ENCODE peak calls at places on chromosomes 5 and 9, in six cellular contexts. One of them, this sample, is unnamed.

GRCh38 chr9:32986971-32987370 is 14.5 kb downstream of the APTX start:
- DNase-seq in epithelial cell of prostate: no peak
- DNase-seq in stimulated activated naive CD4-positive, alpha-beta T cell: no peak
- DNase-seq in RKO: peak; percentile 38
- DNase-seq in cardiac muscle cell: peak; percentile 21
- DNase-seq in Calu3: no peak
- DNase-seq in this sample: no peak

GRCh38 chr5:75156585-75156984 is 80.1 kb downstream of the ANKRD31 start:
- DNase-seq in epithelial cell of prostate: no peak
- DNase-seq in stimulated activated naive CD4-positive, alpha-beta T cell: no peak
- DNase-seq in RKO: peak; percentile 16
- DNase-seq in cardiac muscle cell: no peak
- DNase-seq in Calu3: peak; percentile 16
- DNase-seq in this sample: peak; percentile 15

GRCh38 chr5:72417333-72418062 is 89.7 kb downstream of the ZNF366 start:
- DNase-seq in epithelial cell of prostate: no peak
- DNase-seq in stimulated activated naive CD4-positive, alpha-beta T cell: no peak
- DNase-seq in RKO: no peak
- DNase-seq in cardiac muscle cell: no peak
- DNase-seq in Calu3: no peak
- DNase-seq in this sample: no peak

GRCh38 chr9:137240321-137240840 is 706 bp upstream of the TUBB4B start:
- DNase-seq in epithelial cell of prostate: no peak
- DNase-seq in stimulated activated naive CD4-positive, alpha-beta T cell: peak; percentile 73
- DNase-seq in RKO: peak; percentile 85
- DNase-seq in cardiac muscle cell: peak; percentile 84
- DNase-seq in Calu3: no peak
- DNase-seq in this sample: no peak

GRCh38 chr5:124546643-124547042 is 199.8 kb downstream of the ZNF608 start:
- DNase-seq in epithelial cell of prostate: no peak
- DNase-seq in stimulated activated naive CD4-positive, alpha-beta T cell: no peak
- DNase-seq in RKO: no peak
- DNase-seq in cardiac muscle cell: peak; percentile 58
- DNase-seq in Calu3: peak; percentile 15
- DNase-seq in this sample: no peak

GRCh38 chr9:138010861-138011260 is 133.3 kb downstream of the CACNA1B start:
- DNase-seq in epithelial cell of prostate: no peak
- DNase-seq in stimulated activated naive CD4-positive, alpha-beta T cell: no peak
- DNase-seq in RKO: no peak
- DNase-seq in cardiac muscle cell: no peak
- DNase-seq in Calu3: no peak
- DNase-seq in this sample: no peak

GRCh38 chr5:170791325-170791954 is 7.9 kb downstream of the GABRP start:
- DNase-seq in epithelial cell of prostate: peak; percentile 29
- DNase-seq in stimulated activated naive CD4-positive, alpha-beta T cell: no peak
- DNase-seq in RKO: peak; percentile 60
- DNase-seq in cardiac muscle cell: peak; percentile 78
- DNase-seq in Calu3: peak; percentile 84
- DNase-seq in this sample: peak; percentile 27

GRCh38 chr9:108310202-108310601 is 545.6 kb downstream of the ACTL7B start:
- DNase-seq in epithelial cell of prostate: no peak
- DNase-seq in stimulated activated naive CD4-positive, alpha-beta T cell: no peak
- DNase-seq in RKO: no peak
- DNase-seq in cardiac muscle cell: no peak
- DNase-seq in Calu3: no peak
- DNase-seq in this sample: no peak

GRCh38 chr5:94241288-94241651 is 377.1 kb downstream of the KIAA0825 start:
- DNase-seq in epithelial cell of prostate: peak; percentile 26
- DNase-seq in stimulated activated naive CD4-positive, alpha-beta T cell: no peak
- DNase-seq in RKO: peak; percentile 23
- DNase-seq in cardiac muscle cell: peak; percentile 5
- DNase-seq in Calu3: peak; percentile 11
- DNase-seq in this sample: peak; percentile 6

GRCh38 chr5:171633776-171634470 is 151.7 kb upstream of the SMIM23 start:
- DNase-seq in epithelial cell of prostate: no peak
- DNase-seq in stimulated activated naive CD4-positive, alpha-beta T cell: no peak
- DNase-seq in RKO: no peak
- DNase-seq in cardiac muscle cell: no peak
- DNase-seq in Calu3: no peak
- DNase-seq in this sample: no peak

GRCh38 chr5:56900858-56901578 is 8.4 kb upstream of the SETD9 start:
- DNase-seq in epithelial cell of prostate: no peak
- DNase-seq in stimulated activated naive CD4-positive, alpha-beta T cell: peak; percentile 1
- DNase-seq in RKO: peak; percentile 72
- DNase-seq in cardiac muscle cell: peak; percentile 52
- DNase-seq in Calu3: peak; percentile 54
- DNase-seq in this sample: peak; percentile 56

GRCh38 chr5:58451732-58452565 is 7.9 kb downstream of the PLK2 start:
- DNase-seq in epithelial cell of prostate: no peak
- DNase-seq in stimulated activated naive CD4-positive, alpha-beta T cell: no peak
- DNase-seq in RKO: no peak
- DNase-seq in cardiac muscle cell: peak; percentile 77
- DNase-seq in Calu3: no peak
- DNase-seq in this sample: no peak

GRCh38 chr5:38447786-38448185 is 108.7 kb downstream of the LIFR start:
- DNase-seq in epithelial cell of prostate: no peak
- DNase-seq in stimulated activated naive CD4-positive, alpha-beta T cell: no peak
- DNase-seq in RKO: no peak
- DNase-seq in cardiac muscle cell: peak; percentile 35
- DNase-seq in Calu3: no peak
- DNase-seq in this sample: no peak

GRCh38 chr5:60677831-60678664 is 21.9 kb downstream of the DEPDC1B start:
- DNase-seq in epithelial cell of prostate: no peak
- DNase-seq in stimulated activated naive CD4-positive, alpha-beta T cell: no peak
- DNase-seq in RKO: peak; percentile 76
- DNase-seq in cardiac muscle cell: peak; percentile 74
- DNase-seq in Calu3: no peak
- DNase-seq in this sample: peak; percentile 64

GRCh38 chr5:100731768-100732167 is 171.3 kb downstream of the ST8SIA4 start:
- DNase-seq in epithelial cell of prostate: no peak
- DNase-seq in stimulated activated naive CD4-positive, alpha-beta T cell: no peak
- DNase-seq in RKO: no peak
- DNase-seq in cardiac muscle cell: no peak
- DNase-seq in Calu3: no peak
- DNase-seq in this sample: no peak

GRCh38 chr9:77022783-77023440 is 3.5 kb downstream of the FOXB2 start:
- DNase-seq in epithelial cell of prostate: no peak
- DNase-seq in stimulated activated naive CD4-positive, alpha-beta T cell: no peak
- DNase-seq in RKO: no peak
- DNase-seq in cardiac muscle cell: no peak
- DNase-seq in Calu3: no peak
- DNase-seq in this sample: no peak

GRCh38 chr5:112933651-112934365 is 11.8 kb upstream of the REEP5 start:
- DNase-seq in epithelial cell of prostate: no peak
- DNase-seq in stimulated activated naive CD4-positive, alpha-beta T cell: no peak
- DNase-seq in RKO: no peak
- DNase-seq in cardiac muscle cell: peak; percentile 10
- DNase-seq in Calu3: no peak
- DNase-seq in this sample: no peak

GRCh38 chr9:115551396-115551795 is 433.4 kb upstream of the TNC start:
- DNase-seq in epithelial cell of prostate: no peak
- DNase-seq in stimulated activated naive CD4-positive, alpha-beta T cell: no peak
- DNase-seq in RKO: no peak
- DNase-seq in cardiac muscle cell: peak; percentile 11
- DNase-seq in Calu3: no peak
- DNase-seq in this sample: no peak

GRCh38 chr5:180130291-180130869 is 58.8 kb upstream of the RNF130 start:
- DNase-seq in epithelial cell of prostate: no peak
- DNase-seq in stimulated activated naive CD4-positive, alpha-beta T cell: no peak
- DNase-seq in RKO: no peak
- DNase-seq in cardiac muscle cell: no peak
- DNase-seq in Calu3: no peak
- DNase-seq in this sample: no peak

GRCh38 chr5:158050401-158050800 is 191.5 kb upstream of the CLINT1 start:
- DNase-seq in epithelial cell of prostate: no peak
- DNase-seq in stimulated activated naive CD4-positive, alpha-beta T cell: no peak
- DNase-seq in RKO: no peak
- DNase-seq in cardiac muscle cell: no peak
- DNase-seq in Calu3: no peak
- DNase-seq in this sample: no peak

GRCh38 chr9:16171851-16172250 is 619.0 kb downstream of the CCDC171 start:
- DNase-seq in epithelial cell of prostate: no peak
- DNase-seq in stimulated activated naive CD4-positive, alpha-beta T cell: no peak
- DNase-seq in RKO: no peak
- DNase-seq in cardiac muscle cell: no peak
- DNase-seq in Calu3: no peak
- DNase-seq in this sample: no peak

GRCh38 chr5:120615967-120616645 is 152.0 kb downstream of the PRR16 start:
- DNase-seq in epithelial cell of prostate: peak; percentile 39
- DNase-seq in stimulated activated naive CD4-positive, alpha-beta T cell: no peak
- DNase-seq in RKO: peak; percentile 69
- DNase-seq in cardiac muscle cell: peak; percentile 74
- DNase-seq in Calu3: no peak
- DNase-seq in this sample: no peak

GRCh38 chr9:69898714-69899209 is 78.1 kb downstream of the CFAP95 start:
- DNase-seq in epithelial cell of prostate: peak; percentile 65
- DNase-seq in stimulated activated naive CD4-positive, alpha-beta T cell: no peak
- DNase-seq in RKO: peak; percentile 13
- DNase-seq in cardiac muscle cell: peak; percentile 64
- DNase-seq in Calu3: no peak
- DNase-seq in this sample: peak; percentile 64

GRCh38 chr5:166724284-166724683 is 1567.2 kb upstream of the WWC1 start:
- DNase-seq in epithelial cell of prostate: no peak
- DNase-seq in stimulated activated naive CD4-positive, alpha-beta T cell: no peak
- DNase-seq in RKO: no peak
- DNase-seq in cardiac muscle cell: no peak
- DNase-seq in Calu3: peak; percentile 49
- DNase-seq in this sample: no peak

GRCh38 chr5:127934791-127935256 is 148.7 kb upstream of the SLC12A2 start:
- DNase-seq in epithelial cell of prostate: peak; percentile 93
- DNase-seq in stimulated activated naive CD4-positive, alpha-beta T cell: no peak
- DNase-seq in RKO: no peak
- DNase-seq in cardiac muscle cell: peak; percentile 60
- DNase-seq in Calu3: peak; percentile 87
- DNase-seq in this sample: peak; percentile 97

GRCh38 chr9:20242767-20243166 is 379.5 kb downstream of the MLLT3 start:
- DNase-seq in epithelial cell of prostate: no peak
- DNase-seq in stimulated activated naive CD4-positive, alpha-beta T cell: peak; percentile 3
- DNase-seq in RKO: no peak
- DNase-seq in cardiac muscle cell: no peak
- DNase-seq in Calu3: no peak
- DNase-seq in this sample: no peak

GRCh38 chr9:86202338-86202882 is 57.0 kb downstream of the C9orf153 start:
- DNase-seq in epithelial cell of prostate: no peak
- DNase-seq in stimulated activated naive CD4-positive, alpha-beta T cell: no peak
- DNase-seq in RKO: peak; percentile 88
- DNase-seq in cardiac muscle cell: peak; percentile 63
- DNase-seq in Calu3: peak; percentile 15
- DNase-seq in this sample: peak; percentile 16

GRCh38 chr5:37090123-37090726 is 159.0 kb downstream of the CPLANE1 start:
- DNase-seq in epithelial cell of prostate: no peak
- DNase-seq in stimulated activated naive CD4-positive, alpha-beta T cell: no peak
- DNase-seq in RKO: no peak
- DNase-seq in cardiac muscle cell: no peak
- DNase-seq in Calu3: no peak
- DNase-seq in this sample: peak; percentile 84